ENCODE peak calls at places on chromosomes 13 and 19, in four cellular contexts. One of them, this sample, is unnamed.
A peak's percentile ranks its signal among the peaks of the same experiment; 100 is the strongest.

GRCh38 chr13:25973576-25973975 is 78.2 kb downstream of the SHISA2 start:
- DNase-seq in breast epithelium: no peak
- DNase-seq in NCI-H1417: no peak
- DNase-seq in stimulated activated CD8-positive, alpha-beta memory T cell treated with anti-CD3 and anti-CD28 coated beads, Interleukin-7, amount 100 ng/mL, for 48 hours: no peak
- DNase-seq in this sample: peak; percentile 74

GRCh38 chr13:33235078-33235477 is 50.5 kb downstream of the STARD13 start:
- DNase-seq in breast epithelium: no peak
- DNase-seq in stimulated activated CD8-positive, alpha-beta memory T cell treated with anti-CD3 and anti-CD28 coated beads, Interleukin-7, amount 100 ng/mL, for 48 hours: no peak
- DNase-seq in NCI-H1417: no peak
- DNase-seq in this sample: no peak

GRCh38 chr19:53037101-53038097 is 7.1 kb upstream of the ERVV-2 start:
- DNase-seq in breast epithelium: no peak
- DNase-seq in NCI-H1417: no peak
- DNase-seq in stimulated activated CD8-positive, alpha-beta memory T cell treated with anti-CD3 and anti-CD28 coated beads, Interleukin-7, amount 100 ng/mL, for 48 hours: no peak
- DNase-seq in this sample: no peak

GRCh38 chr19:10510301-10510802 is 6.9 kb downstream of the S1PR5 start:
- DNase-seq in breast epithelium: no peak
- DNase-seq in NCI-H1417: no peak
- DNase-seq in stimulated activated CD8-positive, alpha-beta memory T cell treated with anti-CD3 and anti-CD28 coated beads, Interleukin-7, amount 100 ng/mL, for 48 hours: no peak
- DNase-seq in this sample: no peak

GRCh38 chr13:51674276-51674675 is 90.0 kb downstream of the WDFY2 start:
- DNase-seq in NCI-H1417: peak; percentile 76
- DNase-seq in breast epithelium: peak; percentile 86
- DNase-seq in stimulated activated CD8-positive, alpha-beta memory T cell treated with anti-CD3 and anti-CD28 coated beads, Interleukin-7, amount 100 ng/mL, for 48 hours: no peak
- DNase-seq in this sample: no peak

GRCh38 chr13:44259045-44260042 is 114.3 kb upstream of the SERP2 start:
- DNase-seq in stimulated activated CD8-positive, alpha-beta memory T cell treated with anti-CD3 and anti-CD28 coated beads, Interleukin-7, amount 100 ng/mL, for 48 hours: peak; percentile 26
- DNase-seq in breast epithelium: no peak
- DNase-seq in NCI-H1417: peak; percentile 17
- DNase-seq in this sample: no peak

GRCh38 chr13:97274782-97275252 is 52.7 kb downstream of the MBNL2 start:
- DNase-seq in stimulated activated CD8-positive, alpha-beta memory T cell treated with anti-CD3 and anti-CD28 coated beads, Interleukin-7, amount 100 ng/mL, for 48 hours: no peak
- DNase-seq in breast epithelium: no peak
- DNase-seq in NCI-H1417: no peak
- DNase-seq in this sample: no peak

GRCh38 chr13:46472384-46472783 is 80.6 kb upstream of the LRCH1 start:
- DNase-seq in NCI-H1417: no peak
- DNase-seq in breast epithelium: no peak
- DNase-seq in stimulated activated CD8-positive, alpha-beta memory T cell treated with anti-CD3 and anti-CD28 coated beads, Interleukin-7, amount 100 ng/mL, for 48 hours: no peak
- DNase-seq in this sample: no peak

GRCh38 chr19:11995174-11995573 is 30.3 kb downstream of the ZNF763 start:
- DNase-seq in stimulated activated CD8-positive, alpha-beta memory T cell treated with anti-CD3 and anti-CD28 coated beads, Interleukin-7, amount 100 ng/mL, for 48 hours: no peak
- DNase-seq in NCI-H1417: no peak
- DNase-seq in breast epithelium: no peak
- DNase-seq in this sample: no peak

GRCh38 chr19:13825489-13826475 is 30.5 kb downstream of the ZSWIM4 start:
- DNase-seq in stimulated activated CD8-positive, alpha-beta memory T cell treated with anti-CD3 and anti-CD28 coated beads, Interleukin-7, amount 100 ng/mL, for 48 hours: no peak
- DNase-seq in NCI-H1417: peak; percentile 36
- DNase-seq in breast epithelium: no peak
- DNase-seq in this sample: no peak

GRCh38 chr19:4456566-4456842 is 1.1 kb downstream of the UBXN6 start:
- DNase-seq in NCI-H1417: peak; percentile 56
- DNase-seq in stimulated activated CD8-positive, alpha-beta memory T cell treated with anti-CD3 and anti-CD28 coated beads, Interleukin-7, amount 100 ng/mL, for 48 hours: no peak
- DNase-seq in breast epithelium: no peak
- DNase-seq in this sample: no peak

GRCh38 chr13:113915786-113916329 is 52.0 kb upstream of the GAS6 start:
- DNase-seq in breast epithelium: peak; percentile 25
- DNase-seq in stimulated activated CD8-positive, alpha-beta memory T cell treated with anti-CD3 and anti-CD28 coated beads, Interleukin-7, amount 100 ng/mL, for 48 hours: no peak
- DNase-seq in NCI-H1417: no peak
- DNase-seq in this sample: peak; percentile 47

GRCh38 chr19:43789029-43789428 is 8.3 kb upstream of the KCNN4 start:
- DNase-seq in stimulated activated CD8-positive, alpha-beta memory T cell treated with anti-CD3 and anti-CD28 coated beads, Interleukin-7, amount 100 ng/mL, for 48 hours: no peak
- DNase-seq in NCI-H1417: no peak
- DNase-seq in breast epithelium: no peak
- DNase-seq in this sample: no peak

GRCh38 chr13:60798503-60798902 is 401.5 kb downstream of the TDRD3 start:
- DNase-seq in stimulated activated CD8-positive, alpha-beta memory T cell treated with anti-CD3 and anti-CD28 coated beads, Interleukin-7, amount 100 ng/mL, for 48 hours: no peak
- DNase-seq in breast epithelium: no peak
- DNase-seq in NCI-H1417: no peak
- DNase-seq in this sample: no peak

GRCh38 chr19:32910094-32910493 is 40.5 kb upstream of the SLC7A9 start:
- DNase-seq in NCI-H1417: no peak
- DNase-seq in breast epithelium: no peak
- DNase-seq in stimulated activated CD8-positive, alpha-beta memory T cell treated with anti-CD3 and anti-CD28 coated beads, Interleukin-7, amount 100 ng/mL, for 48 hours: no peak
- DNase-seq in this sample: no peak

GRCh38 chr19:34171539-34171876 is 796 bp upstream of the LSM14A start:
- DNase-seq in breast epithelium: no peak
- DNase-seq in NCI-H1417: no peak
- DNase-seq in stimulated activated CD8-positive, alpha-beta memory T cell treated with anti-CD3 and anti-CD28 coated beads, Interleukin-7, amount 100 ng/mL, for 48 hours: no peak
- DNase-seq in this sample: peak; percentile 83

GRCh38 chr19:14091885-14092462 is 1.4 kb upstream of the SAMD1 start:
- DNase-seq in stimulated activated CD8-positive, alpha-beta memory T cell treated with anti-CD3 and anti-CD28 coated beads, Interleukin-7, amount 100 ng/mL, for 48 hours: no peak
- DNase-seq in breast epithelium: no peak
- DNase-seq in NCI-H1417: peak; percentile 43
- DNase-seq in this sample: no peak

GRCh38 chr19:48798937-48799336 is 11.9 kb downstream of the BCAT2 start:
- DNase-seq in NCI-H1417: peak; percentile 76
- DNase-seq in stimulated activated CD8-positive, alpha-beta memory T cell treated with anti-CD3 and anti-CD28 coated beads, Interleukin-7, amount 100 ng/mL, for 48 hours: no peak
- DNase-seq in breast epithelium: no peak
- DNase-seq in this sample: no peak

GRCh38 chr13:77832339-77833100 is 86.1 kb downstream of the EDNRB start:
- DNase-seq in NCI-H1417: no peak
- DNase-seq in stimulated activated CD8-positive, alpha-beta memory T cell treated with anti-CD3 and anti-CD28 coated beads, Interleukin-7, amount 100 ng/mL, for 48 hours: no peak
- DNase-seq in breast epithelium: no peak
- DNase-seq in this sample: no peak

GRCh38 chr19:41702208-41702651 is 6.2 kb upstream of the CEACAM5 start:
- DNase-seq in breast epithelium: no peak
- DNase-seq in NCI-H1417: peak; percentile 5
- DNase-seq in stimulated activated CD8-positive, alpha-beta memory T cell treated with anti-CD3 and anti-CD28 coated beads, Interleukin-7, amount 100 ng/mL, for 48 hours: no peak
- DNase-seq in this sample: peak; percentile 75

This sample was measured in esophagus muscularis mucosa.